ENCODE peak calls at places on chromosomes 2 and 18, in five cellular contexts. O is SK-N-SH, C is HCT116, H is GM23248, K is GM23338. D is an unnamed sample. For H3K9me2, the result is how much of the 10 kb centered on the place peaks cover.

GRCh38 chr18:40019797-40020392 is 1935.1 kb upstream of the PIK3C3 start:
- DNase-seq in K (peak), C (no peak), H (peak), O (no peak), D (no peak)

GRCh38 chr2:46362667-46363012 is 65.4 kb downstream of the EPAS1 start:
- DNase-seq in K (no peak), O (no peak), H (peak), C (no peak), D (no peak)

GRCh38 chr2:233435436-233436190 is 81.3 kb downstream of the DGKD start:
- DNase-seq in C (no peak), O (no peak), H (no peak), K (no peak), D (no peak)

GRCh38 chr2:234939576-234939975 is 12.2 kb upstream of the SH3BP4 start:
- DNase-seq in O (no peak), C (no peak), K (no peak), H (peak), D (no peak)

GRCh38 chr2:887639-888038 is 63.0 kb upstream of the SNTG2 start:
- DNase-seq in C (no peak), O (no peak), K (peak), H (no peak), D (no peak)

GRCh38 chr18:74351354-74351753 is 35.7 kb downstream of the C18orf63 start:
- DNase-seq in H (peak), K (no peak), O (no peak), C (no peak), D (peak)

GRCh38 chr18:51980101-51980500 is 359.9 kb upstream of the DCC start:
- DNase-seq in K (no peak), O (no peak), C (no peak), H (no peak), D (no peak)

GRCh38 chr2:182018218-182018617 is 32.6 kb downstream of the PPP1R1C start:
- DNase-seq in K (no peak), O (no peak), H (peak), C (no peak), D (no peak)

GRCh38 chr18:2686349-2686968 is 30.9 kb downstream of the SMCHD1 start:
- DNase-seq in O (no peak), K (no peak), C (no peak), H (peak), D (no peak)

GRCh38 chr2:235162070-235162469 is 210.3 kb downstream of the SH3BP4 start:
- DNase-seq in K (no peak), C (no peak), H (no peak), O (no peak), D (peak)

GRCh38 chr18:65620076-65620696 is 130.6 kb upstream of the CDH7 start:
- DNase-seq in K (no peak), H (no peak), C (no peak), O (no peak), D (no peak)

GRCh38 chr2:126482582-126483464 is 173.1 kb upstream of the GYPC start:
- DNase-seq in H (no peak), O (peak), K (peak), C (no peak), D (peak)

GRCh38 chr2:20604957-20605381 is 45.9 kb downstream of the HS1BP3 start:
- DNase-seq in H (peak), C (no peak), K (no peak), O (no peak), D (no peak)

GRCh38 chr2:13193900-13194299 is 477.2 kb downstream of the TRIB2 start:
- DNase-seq in O (peak), H (peak), K (peak), C (no peak), D (peak)

GRCh38 chr2:113233593-113234550 is 44.8 kb downstream of the PAX8 start:
- DNase-seq in C (no peak), O (no peak), K (no peak), H (peak), D (no peak)

GRCh38 chr2:27184115-27184514 is 27.7 kb upstream of the ATRAID start:
- DNase-seq in O (no peak), C (no peak), H (peak), K (no peak), D (no peak)

GRCh38 chr2:161992526-161992925 is 81.5 kb downstream of the DPP4 start:
- DNase-seq in O (no peak), C (no peak), K (no peak), H (no peak), D (peak)

GRCh38 chr18:74896390-74896991 is 298.8 kb downstream of the ZNF407 start:
- DNase-seq in H (peak), O (peak), K (peak), C (peak), D (peak)

GRCh38 chr18:8994603-8995002 is 107.9 kb upstream of the NDUFV2 start:
- DNase-seq in O (no peak), H (peak), K (no peak), C (no peak), D (no peak)

GRCh38 chr2:161905389-161906046 is 168.5 kb downstream of the DPP4 start:
- DNase-seq in K (no peak), C (no peak), H (no peak), O (no peak), D (peak)

GRCh38 chr2:183579686-183580085 is 455.4 kb downstream of the NUP35 start:
- DNase-seq in C (no peak), H (no peak), K (peak), O (no peak), D (no peak)

GRCh38 chr2:63056309-63057065 is 5.9 kb downstream of the OTX1 start:
- DNase-seq in O (peak), C (no peak), H (peak), K (peak), D (peak)

GRCh38 chr2:47950340-47951280 is 44.3 kb upstream of the FBXO11 start:
- DNase-seq in K (no peak), O (peak), C (no peak), H (peak), D (no peak)

GRCh38 chr18:8139971-8140406 is 469.2 kb upstream of the RAB12 start:
- DNase-seq in C (no peak), O (no peak), H (no peak), K (no peak), D (no peak)

GRCh38 chr2:216429403-216429802 is 17.1 kb downstream of the SMARCAL1 start:
- DNase-seq in O (no peak), C (no peak), K (no peak), H (no peak), D (no peak)

GRCh38 chr2:178478442-178479274 is at the start of gene FKBP7:
- DNase-seq in C (peak), O (peak), H (peak), K (peak), D (peak)

GRCh38 chr2:200843993-200844948 is 20.2 kb downstream of the CLK1 start:
- DNase-seq in O (no peak), H (no peak), C (no peak), K (no peak), D (no peak)

GRCh38 chr2:200845194-200845593 is 19.3 kb downstream of the CLK1 start:
- DNase-seq in C (no peak), O (no peak), H (no peak), K (no peak), D (no peak)

DNA sequence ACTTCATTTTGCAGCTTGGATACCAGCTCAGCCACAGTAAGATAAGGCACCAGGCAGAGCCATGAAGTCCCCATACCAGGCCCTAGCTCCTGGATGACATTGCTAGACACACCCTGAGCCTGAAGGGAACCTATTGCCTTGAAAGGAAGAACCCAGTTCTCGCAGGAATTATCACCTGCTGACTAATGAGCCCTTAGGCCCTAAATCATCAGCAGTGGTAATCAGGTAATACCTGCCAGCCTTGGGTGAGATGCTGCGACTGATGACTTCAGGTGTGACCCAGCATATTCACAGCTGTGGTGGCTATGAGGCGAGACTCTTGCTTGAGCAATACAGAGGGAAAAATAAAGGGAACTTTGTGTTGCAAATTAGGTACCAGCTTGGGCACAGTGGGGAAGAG is 24.9 kb downstream of the CLK1 start:
- DNase-seq in K (no peak), H (no peak), C (no peak), O (no peak), D (no peak)
- H3K9me2 ChIP-seq in K (under half), H (under half), C (under half), O (under half), D (under half)

GRCh38 chr2:30106543-30106942 is 40.3 kb upstream of the YPEL5 start:
- DNase-seq in C (no peak), K (no peak), O (no peak), H (peak), D (no peak)

GRCh38 chr2:30108851-30109250 is 38.0 kb upstream of the YPEL5 start:
- DNase-seq in C (no peak), H (no peak), O (no peak), K (no peak), D (no peak)

GRCh38 chr2:30108192-30108591 is 38.6 kb upstream of the YPEL5 start:
- DNase-seq in C (no peak), K (no peak), O (no peak), H (no peak), D (no peak)

GRCh38 chr2:30105556-30105955 is 41.3 kb upstream of the YPEL5 start:
- DNase-seq in H (peak), O (no peak), C (no peak), K (no peak), D (no peak)

DNA sequence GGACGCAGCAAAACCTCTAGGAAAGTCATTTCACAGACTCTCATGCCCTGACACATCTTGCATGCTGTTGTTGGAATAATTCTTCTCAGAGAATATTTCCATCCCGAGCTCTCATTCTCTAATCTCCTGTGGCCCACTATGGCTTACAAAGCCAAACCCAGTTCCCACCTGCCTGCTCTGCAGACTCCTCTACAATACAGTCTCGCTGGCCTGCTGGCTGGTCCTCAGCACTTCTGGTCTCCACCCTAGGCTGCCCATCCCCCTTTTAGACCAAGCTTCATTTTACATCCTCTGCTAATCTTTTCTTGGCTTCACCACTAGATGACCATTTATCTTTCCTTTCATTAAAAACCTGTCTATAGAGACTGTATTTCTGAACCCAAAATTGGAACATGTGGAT is 42.5 kb upstream of the YPEL5 start:
- DNase-seq in K (no peak), O (no peak), C (no peak), H (no peak), D (no peak)
- H3K4me2 ChIP-seq in K (no peak), O (no peak), C (no peak), H (no peak), D (no peak)

DNA sequence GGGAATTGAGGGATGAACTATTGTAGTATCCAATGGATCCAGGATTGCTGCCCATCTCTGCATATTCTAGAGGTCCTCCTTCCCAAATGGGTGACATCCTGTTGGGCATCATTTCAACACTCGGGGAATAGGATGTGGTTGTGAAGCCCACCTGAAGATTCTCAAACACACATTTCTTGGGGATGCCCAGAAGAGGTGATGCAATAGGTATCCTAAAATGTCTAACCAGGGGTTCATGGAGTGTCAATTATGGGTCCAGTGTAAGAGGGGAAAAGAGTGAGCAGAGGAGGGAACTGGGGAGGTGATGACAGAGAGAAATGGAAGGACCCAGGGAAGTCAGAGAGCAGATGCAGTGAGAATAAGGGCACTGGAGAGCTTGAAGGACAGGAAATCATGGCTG is 52.1 kb downstream of the POLE4 start:
- DNase-seq in C (no peak), O (no peak), H (no peak), K (no peak), D (no peak)
- TF ChIP-seq EZH2phosphoT487 in C (no peak), O (no peak), H (no peak), K (no peak), D (no peak)

DNA sequence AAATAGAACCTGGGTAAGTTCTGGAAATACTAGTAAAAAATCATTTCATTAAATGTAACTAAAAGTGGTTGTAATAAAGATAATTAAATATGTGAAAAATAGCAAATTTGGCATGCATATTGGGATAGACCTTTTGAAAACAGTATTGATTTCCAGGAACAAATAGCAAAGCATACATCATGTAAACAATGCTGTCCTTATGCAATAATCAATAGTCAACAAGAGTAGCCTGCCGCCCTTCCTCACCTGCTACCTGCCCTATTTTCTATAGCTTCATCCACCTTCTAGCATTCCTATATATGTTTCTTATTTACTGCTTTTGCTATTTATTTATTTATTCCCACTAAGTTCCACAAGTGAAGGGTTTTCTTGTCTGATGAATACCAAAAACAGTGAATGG is 35.1 kb upstream of the KYNU start:
- DNase-seq in O (no peak), H (no peak), C (no peak), K (no peak), D (no peak)
- H3K9me2 ChIP-seq in O (under half), H (under half), C (under half), K (under half), D (under half)

GRCh38 chr18:77133920-77134496 is 1.4 kb upstream of the MBP start:
- DNase-seq in O (peak), H (peak), K (no peak), C (no peak), D (no peak)
- H3K4me2 ChIP-seq in O (no peak), H (no peak), K (peak), C (peak), D (no peak)

GRCh38 chr2:175605989-175606841 is 395.9 kb downstream of the LNPK start:
- DNase-seq in O (peak), H (peak), C (no peak), K (peak), D (no peak)
- TF ChIP-seq EZH2phosphoT487 in O (no peak), H (no peak), C (no peak), K (no peak), D (no peak)